ENCODE peak calls at places on chromosomes 16 and 17, in six cellular contexts. One of them, this sample, is unnamed.

GRCh38 chr16:31527617-31528287 is at the start of gene AHSP:
- DNase-seq in heart right ventricle: no peak
- DNase-seq in Panc1: no peak
- DNase-seq in osteoblast: no peak
- DNase-seq in esophagus squamous epithelium: no peak
- DNase-seq in sigmoid colon: no peak
- DNase-seq in this sample: peak; percentile 63

GRCh38 chr17:71084219-71084618 is 914.9 kb downstream of the KCNJ2 start:
- DNase-seq in sigmoid colon: no peak
- DNase-seq in osteoblast: no peak
- DNase-seq in esophagus squamous epithelium: no peak
- DNase-seq in heart right ventricle: no peak
- DNase-seq in Panc1: no peak
- DNase-seq in this sample: peak; percentile 36

GRCh38 chr16:29663829-29664132 is 734 bp downstream of the SPN start:
- DNase-seq in heart right ventricle: no peak
- DNase-seq in osteoblast: peak; percentile 1
- DNase-seq in sigmoid colon: no peak
- DNase-seq in esophagus squamous epithelium: no peak
- DNase-seq in Panc1: no peak
- DNase-seq in this sample: no peak

GRCh38 chr16:55502801-55503366 is 6.0 kb upstream of the LPCAT2 start:
- DNase-seq in heart right ventricle: peak; percentile 88
- DNase-seq in esophagus squamous epithelium: no peak
- DNase-seq in sigmoid colon: peak; percentile 95
- DNase-seq in Panc1: no peak
- DNase-seq in osteoblast: peak; percentile 87
- DNase-seq in this sample: peak; percentile 40

GRCh38 chr17:17147821-17148220 is 58.3 kb downstream of the PLD6 start:
- DNase-seq in sigmoid colon: no peak
- DNase-seq in heart right ventricle: no peak
- DNase-seq in esophagus squamous epithelium: no peak
- DNase-seq in osteoblast: peak; percentile 18
- DNase-seq in Panc1: no peak
- DNase-seq in this sample: no peak

GRCh38 chr17:67737145-67737544 is 19.4 kb downstream of the NOL11 start:
- DNase-seq in esophagus squamous epithelium: no peak
- DNase-seq in sigmoid colon: no peak
- DNase-seq in Panc1: no peak
- DNase-seq in heart right ventricle: no peak
- DNase-seq in osteoblast: no peak
- DNase-seq in this sample: no peak

GRCh38 chr17:47882247-47882646 is 13.8 kb upstream of the SP2 start:
- DNase-seq in osteoblast: peak; percentile 94
- DNase-seq in heart right ventricle: no peak
- DNase-seq in esophagus squamous epithelium: no peak
- DNase-seq in Panc1: no peak
- DNase-seq in sigmoid colon: no peak
- DNase-seq in this sample: no peak

GRCh38 chr16:14321542-14321941 is 250.4 kb downstream of the MRTFB start:
- DNase-seq in esophagus squamous epithelium: no peak
- DNase-seq in sigmoid colon: no peak
- DNase-seq in heart right ventricle: peak; percentile 62
- DNase-seq in osteoblast: no peak
- DNase-seq in Panc1: no peak
- DNase-seq in this sample: no peak

GRCh38 chr16:49755716-49756115 is 100.2 kb downstream of the ZNF423 start:
- DNase-seq in sigmoid colon: no peak
- DNase-seq in Panc1: no peak
- DNase-seq in esophagus squamous epithelium: no peak
- DNase-seq in heart right ventricle: no peak
- DNase-seq in osteoblast: peak; percentile 37
- DNase-seq in this sample: peak; percentile 60

GRCh38 chr17:11643851-11644250 is 45.6 kb downstream of the DNAH9 start:
- DNase-seq in heart right ventricle: no peak
- DNase-seq in esophagus squamous epithelium: no peak
- DNase-seq in osteoblast: no peak
- DNase-seq in Panc1: no peak
- DNase-seq in sigmoid colon: no peak
- DNase-seq in this sample: no peak

GRCh38 chr16:57735755-57736418 is at the start of gene KATNB1:
- DNase-seq in heart right ventricle: no peak
- DNase-seq in osteoblast: peak; percentile 72
- DNase-seq in sigmoid colon: peak; percentile 69
- DNase-seq in Panc1: no peak
- DNase-seq in esophagus squamous epithelium: no peak
- DNase-seq in this sample: no peak

GRCh38 chr16:88703486-88704309 is 2.5 kb downstream of the RNF166 start:
- DNase-seq in osteoblast: peak; percentile 86
- DNase-seq in Panc1: no peak
- DNase-seq in esophagus squamous epithelium: no peak
- DNase-seq in sigmoid colon: no peak
- DNase-seq in heart right ventricle: peak; percentile 53
- DNase-seq in this sample: no peak

GRCh38 chr16:57610611-57611010 is 17.8 kb upstream of the ADGRG1 start:
- DNase-seq in Panc1: no peak
- DNase-seq in osteoblast: peak; percentile 39
- DNase-seq in heart right ventricle: no peak
- DNase-seq in sigmoid colon: peak; percentile 30
- DNase-seq in esophagus squamous epithelium: no peak
- DNase-seq in this sample: no peak

GRCh38 chr16:67163903-67164558 is 514 bp upstream of the HSF4 start:
- DNase-seq in Panc1: no peak
- DNase-seq in esophagus squamous epithelium: no peak
- DNase-seq in osteoblast: peak; percentile 75
- DNase-seq in heart right ventricle: no peak
- DNase-seq in sigmoid colon: peak; percentile 79
- DNase-seq in this sample: peak; percentile 76

GRCh38 chr17:58186591-58186990 is 5.9 kb upstream of the EPX start:
- DNase-seq in heart right ventricle: no peak
- DNase-seq in sigmoid colon: no peak
- DNase-seq in Panc1: no peak
- DNase-seq in esophagus squamous epithelium: no peak
- DNase-seq in osteoblast: no peak
- DNase-seq in this sample: no peak

GRCh38 chr16:28193530-28194423 is 18.0 kb downstream of the XPO6 start:
- DNase-seq in heart right ventricle: no peak
- DNase-seq in esophagus squamous epithelium: no peak
- DNase-seq in osteoblast: no peak
- DNase-seq in sigmoid colon: no peak
- DNase-seq in Panc1: no peak
- DNase-seq in this sample: no peak

GRCh38 chr17:69142473-69142802 is 743 bp upstream of the ABCA6 start:
- DNase-seq in heart right ventricle: no peak
- DNase-seq in Panc1: no peak
- DNase-seq in sigmoid colon: no peak
- DNase-seq in osteoblast: no peak
- DNase-seq in esophagus squamous epithelium: no peak
- DNase-seq in this sample: no peak

GRCh38 chr17:79695293-79696158 is 35.2 kb upstream of the ENPP7 start:
- DNase-seq in osteoblast: no peak
- DNase-seq in Panc1: no peak
- DNase-seq in heart right ventricle: no peak
- DNase-seq in sigmoid colon: no peak
- DNase-seq in esophagus squamous epithelium: no peak
- DNase-seq in this sample: peak; percentile 57

GRCh38 chr17:28612936-28613872 is 781 bp downstream of the RSKR start:
- DNase-seq in heart right ventricle: no peak
- DNase-seq in osteoblast: peak; percentile 69
- DNase-seq in esophagus squamous epithelium: no peak
- DNase-seq in sigmoid colon: no peak
- DNase-seq in Panc1: peak; percentile 24
- DNase-seq in this sample: peak; percentile 79

GRCh38 chr16:75733305-75734141 is 7.2 kb upstream of the CPHXL start:
- DNase-seq in Panc1: no peak
- DNase-seq in heart right ventricle: no peak
- DNase-seq in esophagus squamous epithelium: no peak
- DNase-seq in sigmoid colon: no peak
- DNase-seq in osteoblast: peak; percentile 90
- DNase-seq in this sample: no peak

DNA sequence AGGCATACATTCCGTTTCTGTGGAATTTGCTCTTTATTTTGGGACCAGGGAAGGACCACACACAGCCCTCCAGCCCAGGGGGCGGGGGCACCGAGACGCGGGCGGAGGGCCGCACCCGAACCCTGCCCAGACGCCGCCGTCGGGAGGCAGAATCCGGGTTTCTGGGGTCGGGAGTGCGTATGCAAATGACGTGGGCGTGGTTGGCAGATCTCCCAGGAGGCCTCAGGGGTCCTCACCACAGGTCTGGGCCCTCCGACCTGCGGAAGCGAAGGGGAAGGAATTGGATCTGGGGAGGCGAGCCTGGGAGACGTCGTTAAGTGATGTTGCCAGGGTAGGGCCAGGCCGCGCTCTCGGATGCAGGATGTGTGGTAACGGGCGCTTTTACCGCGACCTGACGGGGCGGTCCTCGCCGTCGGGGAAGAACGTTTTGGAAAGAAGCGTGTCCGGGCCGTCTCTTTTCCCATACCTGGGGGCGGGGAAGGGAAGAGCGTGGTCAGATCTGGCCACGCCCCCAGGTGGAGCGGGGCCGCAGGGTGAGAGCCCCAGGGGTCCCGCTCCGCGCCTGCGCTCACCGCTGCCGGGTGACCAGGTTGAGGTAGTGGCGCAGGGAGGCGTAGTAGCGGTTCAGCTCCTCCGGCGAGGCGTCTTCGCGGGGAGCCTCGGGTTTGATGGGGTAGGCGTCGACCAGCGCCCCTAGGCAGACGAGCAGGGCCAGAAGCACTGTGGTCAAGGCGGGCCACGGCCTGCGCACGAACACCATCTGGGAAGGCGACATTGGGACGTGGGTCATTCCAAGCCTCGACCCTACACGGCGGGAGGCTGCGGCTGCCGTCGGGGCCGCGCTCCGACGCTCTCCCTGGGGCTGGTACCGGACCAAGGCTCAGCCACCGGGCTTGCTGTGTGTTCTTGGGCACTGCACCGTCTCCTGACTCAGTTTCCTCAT is 745 bp downstream of the PYY start:
- DNase-seq in osteoblast: no peak
- DNase-seq in Panc1: no peak
- DNase-seq in esophagus squamous epithelium: no peak
- DNase-seq in heart right ventricle: no peak
- DNase-seq in sigmoid colon: no peak
- DNase-seq in this sample: peak; percentile 99
- H3K4me3 ChIP-seq in osteoblast: no peak overlapping the region
- H3K4me3 ChIP-seq in Panc1: no peak overlapping the region
- H3K4me3 ChIP-seq in esophagus squamous epithelium: no peak overlapping the region
- H3K4me3 ChIP-seq in heart right ventricle: no peak overlapping the region
- H3K4me3 ChIP-seq in sigmoid colon: no peak overlapping the region
- H3K4me3 ChIP-seq in this sample: peak overlapping the region; percentile 66

GRCh38 chr17:6797718-6798351 is 21.8 kb downstream of the FBXO39 start:
- DNase-seq in Panc1: no peak
- DNase-seq in sigmoid colon: no peak
- DNase-seq in heart right ventricle: no peak
- DNase-seq in esophagus squamous epithelium: no peak
- DNase-seq in osteoblast: no peak
- DNase-seq in this sample: no peak
- H3K36me3 ChIP-seq in Panc1: no peaks in the 10 kb centered on the region
- H3K36me3 ChIP-seq in sigmoid colon: no peaks in the 10 kb centered on the region
- H3K36me3 ChIP-seq in heart right ventricle: no peaks in the 10 kb centered on the region
- H3K36me3 ChIP-seq in esophagus squamous epithelium: no peaks in the 10 kb centered on the region
- H3K36me3 ChIP-seq in osteoblast: no peaks in the 10 kb centered on the region
- H3K36me3 ChIP-seq in this sample: no peaks in the 10 kb centered on the region

GRCh38 chr17:73489333-73489732 is 154.9 kb downstream of the SDK2 start:
- DNase-seq in Panc1: no peak
- DNase-seq in heart right ventricle: no peak
- DNase-seq in sigmoid colon: no peak
- DNase-seq in esophagus squamous epithelium: no peak
- DNase-seq in osteoblast: no peak
- DNase-seq in this sample: peak; percentile 60
- H3K4me3 ChIP-seq in Panc1: no peak overlapping the region
- H3K4me3 ChIP-seq in heart right ventricle: no peak overlapping the region
- H3K4me3 ChIP-seq in sigmoid colon: no peak overlapping the region
- H3K4me3 ChIP-seq in esophagus squamous epithelium: no peak overlapping the region
- H3K4me3 ChIP-seq in osteoblast: no peak overlapping the region
- H3K4me3 ChIP-seq in this sample: no peak overlapping the region

DNA sequence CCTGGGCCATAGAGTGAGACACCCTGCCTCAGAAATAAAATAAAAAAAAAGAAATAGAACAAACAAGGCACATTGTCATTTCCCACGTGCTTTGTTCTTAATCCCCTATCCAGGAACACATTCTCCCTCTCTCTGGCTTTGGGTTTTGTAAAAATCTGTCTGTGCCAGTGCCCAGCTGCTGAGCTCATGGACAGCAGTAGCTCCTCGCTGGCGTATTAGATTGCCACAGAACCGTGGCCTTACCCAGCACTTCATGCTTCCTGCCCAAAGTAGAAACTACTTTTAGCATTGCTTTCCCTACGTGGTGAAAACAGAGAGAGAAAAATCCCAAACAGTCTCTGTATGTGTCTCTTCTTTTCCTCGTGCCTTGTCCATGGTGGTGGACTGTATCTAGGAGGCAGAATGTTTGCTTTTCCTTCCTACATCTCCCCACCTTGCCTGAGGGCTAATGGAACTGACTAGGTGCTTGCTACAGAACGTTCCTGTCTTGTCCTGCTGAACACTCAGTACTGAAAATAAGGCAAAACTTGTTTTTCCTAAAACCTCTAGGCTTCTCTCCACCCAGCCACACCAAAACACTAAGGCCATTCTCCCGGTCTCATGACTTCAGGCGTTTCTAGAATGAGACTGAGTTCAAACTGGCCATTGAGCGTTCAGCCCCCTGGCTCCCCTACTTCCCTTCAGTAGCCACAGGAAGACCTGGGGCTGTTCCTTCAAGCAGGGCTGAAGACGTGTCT is 26.1 kb downstream of the MNT start:
- DNase-seq in osteoblast: no peak
- DNase-seq in sigmoid colon: no peak
- DNase-seq in Panc1: no peak
- DNase-seq in heart right ventricle: no peak
- DNase-seq in esophagus squamous epithelium: no peak
- DNase-seq in this sample: no peak
- H3K36me3 ChIP-seq in osteoblast: peaks cover 34% of the 10 kb centered on the region
- H3K36me3 ChIP-seq in sigmoid colon: peaks cover 18% of the 10 kb centered on the region
- H3K36me3 ChIP-seq in Panc1: no peaks in the 10 kb centered on the region
- H3K36me3 ChIP-seq in heart right ventricle: no peaks in the 10 kb centered on the region
- H3K36me3 ChIP-seq in esophagus squamous epithelium: peaks cover 17% of the 10 kb centered on the region
- H3K36me3 ChIP-seq in this sample: peaks cover 1% of the 10 kb centered on the region

GRCh38 chr17:81429813-81430510 is 34.7 kb downstream of the BAHCC1 start:
- DNase-seq in osteoblast: no peak
- DNase-seq in heart right ventricle: peak; percentile 60
- DNase-seq in Panc1: no peak
- DNase-seq in sigmoid colon: no peak
- DNase-seq in esophagus squamous epithelium: no peak
- DNase-seq in this sample: peak; percentile 89
- H3K4me3 ChIP-seq in osteoblast: no peak overlapping the region
- H3K4me3 ChIP-seq in heart right ventricle: peak overlapping the region; percentile 24
- H3K4me3 ChIP-seq in Panc1: no peak overlapping the region
- H3K4me3 ChIP-seq in sigmoid colon: no peak overlapping the region
- H3K4me3 ChIP-seq in esophagus squamous epithelium: peak overlapping the region; percentile 21
- H3K4me3 ChIP-seq in this sample: no peak overlapping the region

GRCh38 chr17:40966848-40967247 is at the start of gene KRT39:
- DNase-seq in esophagus squamous epithelium: no peak
- DNase-seq in sigmoid colon: no peak
- DNase-seq in osteoblast: no peak
- DNase-seq in Panc1: no peak
- DNase-seq in heart right ventricle: no peak
- DNase-seq in this sample: no peak
- H3K36me3 ChIP-seq in esophagus squamous epithelium: no peaks in the 10 kb centered on the region
- H3K36me3 ChIP-seq in sigmoid colon: no peaks in the 10 kb centered on the region
- H3K36me3 ChIP-seq in osteoblast: no peaks in the 10 kb centered on the region
- H3K36me3 ChIP-seq in Panc1: no peaks in the 10 kb centered on the region
- H3K36me3 ChIP-seq in heart right ventricle: no peaks in the 10 kb centered on the region
- H3K36me3 ChIP-seq in this sample: no peaks in the 10 kb centered on the region

GRCh38 chr16:84530590-84530989 is 26.1 kb upstream of the MEAK7 start:
- DNase-seq in esophagus squamous epithelium: no peak
- DNase-seq in sigmoid colon: no peak
- DNase-seq in osteoblast: no peak
- DNase-seq in heart right ventricle: no peak
- DNase-seq in Panc1: no peak
- DNase-seq in this sample: no peak
- H3K4me3 ChIP-seq in esophagus squamous epithelium: no peak overlapping the region
- H3K4me3 ChIP-seq in sigmoid colon: no peak overlapping the region
- H3K4me3 ChIP-seq in osteoblast: no peak overlapping the region
- H3K4me3 ChIP-seq in heart right ventricle: no peak overlapping the region
- H3K4me3 ChIP-seq in Panc1: no peak overlapping the region
- H3K4me3 ChIP-seq in this sample: no peak overlapping the region